ENCODE peak calls at places on chromosomes 13 and 19, in four cellular contexts. One of them, this sample, is unnamed.

GRCh38 chr13:48561461-48562224 is 28.8 kb upstream of the RCBTB2 start:
- DNase-seq in H1: no peak
- DNase-seq in HepG2: no peak
- DNase-seq in GM12878: no peak
- DNase-seq in this sample: no peak

GRCh38 chr13:39506559-39507390 is 96.2 kb downstream of the LHFPL6 start:
- DNase-seq in H1: no peak
- DNase-seq in HepG2: no peak
- DNase-seq in GM12878: no peak
- DNase-seq in this sample: no peak

GRCh38 chr19:54190942-54191670 is at the start of gene TSEN34:
- DNase-seq in H1: no peak
- DNase-seq in HepG2: peak; percentile 71
- DNase-seq in GM12878: no peak
- DNase-seq in this sample: peak; percentile 89

GRCh38 chr19:51971624-51972023 is 15.0 kb downstream of the ZNF350 start:
- DNase-seq in H1: no peak
- DNase-seq in HepG2: no peak
- DNase-seq in GM12878: no peak
- DNase-seq in this sample: peak; percentile 32

GRCh38 chr13:38686635-38687245 is at the start of gene FREM2:
- DNase-seq in H1: peak; percentile 91
- DNase-seq in HepG2: no peak
- DNase-seq in GM12878: no peak
- DNase-seq in this sample: no peak

GRCh38 chr19:15875075-15875474 is 22.8 kb downstream of the CYP4F2 start:
- DNase-seq in H1: no peak
- DNase-seq in HepG2: no peak
- DNase-seq in GM12878: no peak
- DNase-seq in this sample: no peak

GRCh38 chr13:75136151-75136550 is 345.8 kb downstream of the TBC1D4 start:
- DNase-seq in H1: no peak
- DNase-seq in HepG2: no peak
- DNase-seq in GM12878: no peak
- DNase-seq in this sample: no peak

GRCh38 chr19:19477705-19478383 is 37.5 kb downstream of the TSSK6 start:
- DNase-seq in H1: no peak
- DNase-seq in HepG2: no peak
- DNase-seq in GM12878: no peak
- DNase-seq in this sample: no peak

GRCh38 chr13:26914624-26915023 is 154.0 kb upstream of the GPR12 start:
- DNase-seq in H1: no peak
- DNase-seq in HepG2: no peak
- DNase-seq in GM12878: peak; percentile 9
- DNase-seq in this sample: no peak

GRCh38 chr19:42277821-42278809 is 9.1 kb downstream of the CIC start:
- DNase-seq in H1: no peak
- DNase-seq in HepG2: no peak
- DNase-seq in GM12878: no peak
- DNase-seq in this sample: no peak

GRCh38 chr19:6286676-6287075 is 6.9 kb upstream of the MLLT1 start:
- DNase-seq in H1: no peak
- DNase-seq in HepG2: no peak
- DNase-seq in GM12878: no peak
- DNase-seq in this sample: no peak

GRCh38 chr19:6241680-6242079 is 38.1 kb downstream of the MLLT1 start:
- DNase-seq in H1: no peak
- DNase-seq in HepG2: peak; percentile 88
- DNase-seq in GM12878: no peak
- DNase-seq in this sample: no peak

GRCh38 chr19:6692027-6692426 is 22.1 kb upstream of the TNFSF14 start:
- DNase-seq in H1: no peak
- DNase-seq in HepG2: no peak
- DNase-seq in GM12878: no peak
- DNase-seq in this sample: no peak

GRCh38 chr19:34231439-34231838 is 22.9 kb upstream of the GARRE1 start:
- DNase-seq in H1: no peak
- DNase-seq in HepG2: no peak
- DNase-seq in GM12878: no peak
- DNase-seq in this sample: no peak

GRCh38 chr19:11539495-11540365 is 1.1 kb downstream of the CNN1 start:
- DNase-seq in H1: no peak
- DNase-seq in HepG2: no peak
- DNase-seq in GM12878: no peak
- DNase-seq in this sample: peak; percentile 88

GRCh38 chr19:13026478-13026999 is 31.3 kb downstream of the NFIX start:
- DNase-seq in H1: no peak
- DNase-seq in HepG2: peak; percentile 96
- DNase-seq in GM12878: no peak
- DNase-seq in this sample: no peak

GRCh38 chr19:35107541-35107939 is 8.1 kb upstream of the FXYD3 start:
- DNase-seq in H1: no peak
- DNase-seq in HepG2: peak; percentile 90
- DNase-seq in GM12878: no peak
- DNase-seq in this sample: peak; percentile 80

GRCh38 chr13:111587249-111587648 is 266.8 kb downstream of the TEX29 start:
- DNase-seq in H1: no peak
- DNase-seq in HepG2: no peak
- DNase-seq in GM12878: no peak
- DNase-seq in this sample: no peak

GRCh38 chr19:480016-480855 is 16.1 kb upstream of the MADCAM1 start:
- DNase-seq in H1: no peak
- DNase-seq in HepG2: peak; percentile 63
- DNase-seq in GM12878: no peak
- DNase-seq in this sample: peak; percentile 81

GRCh38 chr19:32101206-32101605 is 244.2 kb upstream of the ZNF507 start:
- DNase-seq in H1: no peak
- DNase-seq in HepG2: no peak
- DNase-seq in GM12878: no peak
- DNase-seq in this sample: no peak

GRCh38 chr19:14410054-14410774 is 8.9 kb downstream of the DDX39A start:
- DNase-seq in H1: no peak
- DNase-seq in HepG2: no peak
- DNase-seq in GM12878: no peak
- DNase-seq in this sample: no peak

GRCh38 chr19:39166571-39167391 is 30.0 kb upstream of the NCCRP1 start:
- DNase-seq in H1: no peak
- DNase-seq in HepG2: peak; percentile 49
- DNase-seq in GM12878: no peak
- DNase-seq in this sample: no peak

GRCh38 chr13:80083097-80083429 is 257.9 kb downstream of the SPRY2 start:
- DNase-seq in H1: no peak
- DNase-seq in HepG2: no peak
- DNase-seq in GM12878: no peak
- DNase-seq in this sample: no peak

GRCh38 chr19:55283548-55284393 is at the start of gene BRSK1:
- DNase-seq in H1: no peak
- DNase-seq in HepG2: no peak
- DNase-seq in GM12878: no peak
- DNase-seq in this sample: peak; percentile 57

GRCh38 chr13:71867101-71867814 is at the start of gene DACH1:
- DNase-seq in H1: no peak
- DNase-seq in HepG2: peak; percentile 7
- DNase-seq in GM12878: no peak
- DNase-seq in this sample: peak; percentile 56

GRCh38 chr13:108690726-108691125 is 61.3 kb downstream of the MYO16 start:
- DNase-seq in H1: no peak
- DNase-seq in HepG2: no peak
- DNase-seq in GM12878: no peak
- DNase-seq in this sample: no peak

GRCh38 chr19:29837448-29837961 is 25.7 kb downstream of the CCNE1 start:
- DNase-seq in H1: no peak
- DNase-seq in HepG2: no peak
- DNase-seq in GM12878: peak; percentile 84
- DNase-seq in this sample: no peak
- TF ChIP-seq HDAC2 in H1: no peak
- TF ChIP-seq HDAC2 in HepG2: no peak
- TF ChIP-seq HDAC2 in GM12878: no peak
- TF ChIP-seq HDAC2 in this sample: no peak

GRCh38 chr13:101708115-101708514 is 255.6 kb downstream of the ITGBL1 start:
- DNase-seq in H1: no peak
- DNase-seq in HepG2: no peak
- DNase-seq in GM12878: no peak
- DNase-seq in this sample: no peak

GRCh38 chr13:101707659-101708058 is 255.2 kb downstream of the ITGBL1 start:
- DNase-seq in H1: no peak
- DNase-seq in HepG2: no peak
- DNase-seq in GM12878: no peak
- DNase-seq in this sample: no peak

GRCh38 chr13:101709952-101710351 is 257.5 kb downstream of the ITGBL1 start:
- DNase-seq in H1: no peak
- DNase-seq in HepG2: peak; percentile 45
- DNase-seq in GM12878: no peak
- DNase-seq in this sample: no peak

GRCh38 chr13:101703838-101704237 is 251.4 kb downstream of the ITGBL1 start:
- DNase-seq in H1: no peak
- DNase-seq in HepG2: no peak
- DNase-seq in GM12878: no peak
- DNase-seq in this sample: no peak

GRCh38 chr13:101706651-101707050 is 254.2 kb downstream of the ITGBL1 start:
- DNase-seq in H1: no peak
- DNase-seq in HepG2: peak; percentile 4
- DNase-seq in GM12878: no peak
- DNase-seq in this sample: no peak
- TF ChIP-seq CBX5 in H1: no peak
- TF ChIP-seq CBX5 in HepG2: no peak
- TF ChIP-seq CBX5 in GM12878: no peak
- TF ChIP-seq CBX5 in this sample: no peak

GRCh38 chr13:91311491-91311890 is 36.0 kb upstream of the MIR17HG start:
- DNase-seq in H1: no peak
- DNase-seq in HepG2: no peak
- DNase-seq in GM12878: no peak
- DNase-seq in this sample: no peak

GRCh38 chr13:91314888-91315287 is 32.6 kb upstream of the MIR17HG start:
- DNase-seq in H1: no peak
- DNase-seq in HepG2: no peak
- DNase-seq in GM12878: no peak
- DNase-seq in this sample: no peak

GRCh38 chr13:91313103-91313502 is 34.4 kb upstream of the MIR17HG start:
- DNase-seq in H1: no peak
- DNase-seq in HepG2: peak; percentile 22
- DNase-seq in GM12878: no peak
- DNase-seq in this sample: peak; percentile 65

GRCh38 chr13:91312324-91312723 is 35.2 kb upstream of the MIR17HG start:
- DNase-seq in H1: no peak
- DNase-seq in HepG2: no peak
- DNase-seq in GM12878: no peak
- DNase-seq in this sample: no peak

GRCh38 chr13:91313581-91313980 is 33.9 kb upstream of the MIR17HG start:
- DNase-seq in H1: no peak
- DNase-seq in HepG2: no peak
- DNase-seq in GM12878: no peak
- DNase-seq in this sample: no peak
- TF ChIP-seq HDAC2 in H1: no peak
- TF ChIP-seq HDAC2 in HepG2: no peak
- TF ChIP-seq HDAC2 in GM12878: no peak
- TF ChIP-seq HDAC2 in this sample: no peak

GRCh38 chr19:37929512-37929911 is 22.5 kb downstream of the SIPA1L3 start:
- DNase-seq in H1: no peak
- DNase-seq in HepG2: no peak
- DNase-seq in GM12878: no peak
- DNase-seq in this sample: no peak

GRCh38 chr19:37930416-37930815 is 23.4 kb downstream of the SIPA1L3 start:
- DNase-seq in H1: no peak
- DNase-seq in HepG2: peak; percentile 27
- DNase-seq in GM12878: no peak
- DNase-seq in this sample: no peak

GRCh38 chr19:37926711-37927110 is 19.7 kb downstream of the SIPA1L3 start:
- DNase-seq in H1: no peak
- DNase-seq in HepG2: no peak
- DNase-seq in GM12878: no peak
- DNase-seq in this sample: no peak

GRCh38 chr19:37926255-37926654 is 19.2 kb downstream of the SIPA1L3 start:
- DNase-seq in H1: no peak
- DNase-seq in HepG2: no peak
- DNase-seq in GM12878: no peak
- DNase-seq in this sample: no peak

DNA sequence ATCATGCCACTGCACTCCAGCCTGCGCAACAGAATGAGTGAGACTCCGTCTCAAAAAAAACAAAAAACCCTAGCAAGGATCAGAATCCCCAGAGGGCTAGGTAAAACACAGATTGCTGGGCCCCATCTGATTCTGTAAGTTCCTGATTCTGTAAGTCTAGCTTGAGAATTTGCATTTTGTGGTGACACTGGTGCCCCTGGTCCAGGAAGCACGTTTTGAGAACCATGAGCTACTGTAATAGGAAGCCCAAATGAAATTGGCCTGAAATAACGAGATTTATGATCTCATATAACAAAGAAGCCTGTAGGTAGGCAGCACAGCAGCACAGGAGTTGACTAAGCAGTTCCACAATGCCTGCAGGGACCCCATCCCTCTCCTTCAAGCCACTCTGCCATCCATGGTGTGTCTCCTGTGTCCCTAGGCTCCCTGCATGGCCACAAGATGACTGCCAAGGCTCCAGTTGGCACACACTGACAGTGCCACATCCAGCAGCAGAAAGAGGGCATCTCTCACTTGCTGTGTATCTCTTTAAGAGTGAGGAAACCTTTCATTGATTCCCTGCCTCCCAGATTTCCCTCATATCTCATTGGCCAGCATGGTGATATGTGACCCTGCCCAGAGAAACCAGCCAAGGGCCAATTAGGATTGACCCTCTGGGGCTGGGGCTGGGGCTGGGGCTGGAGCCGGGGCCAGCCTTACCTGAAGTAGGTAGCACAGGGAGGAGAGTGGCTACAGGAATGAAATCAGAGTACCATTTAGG is 21.7 kb downstream of the SIPA1L3 start:
- DNase-seq in H1: no peak
- DNase-seq in HepG2: no peak
- DNase-seq in GM12878: peak; percentile 90
- DNase-seq in this sample: no peak
- TF ChIP-seq CBX5 in H1: no peak
- TF ChIP-seq CBX5 in HepG2: no peak
- TF ChIP-seq CBX5 in GM12878: no peak
- TF ChIP-seq CBX5 in this sample: no peak

DNA sequence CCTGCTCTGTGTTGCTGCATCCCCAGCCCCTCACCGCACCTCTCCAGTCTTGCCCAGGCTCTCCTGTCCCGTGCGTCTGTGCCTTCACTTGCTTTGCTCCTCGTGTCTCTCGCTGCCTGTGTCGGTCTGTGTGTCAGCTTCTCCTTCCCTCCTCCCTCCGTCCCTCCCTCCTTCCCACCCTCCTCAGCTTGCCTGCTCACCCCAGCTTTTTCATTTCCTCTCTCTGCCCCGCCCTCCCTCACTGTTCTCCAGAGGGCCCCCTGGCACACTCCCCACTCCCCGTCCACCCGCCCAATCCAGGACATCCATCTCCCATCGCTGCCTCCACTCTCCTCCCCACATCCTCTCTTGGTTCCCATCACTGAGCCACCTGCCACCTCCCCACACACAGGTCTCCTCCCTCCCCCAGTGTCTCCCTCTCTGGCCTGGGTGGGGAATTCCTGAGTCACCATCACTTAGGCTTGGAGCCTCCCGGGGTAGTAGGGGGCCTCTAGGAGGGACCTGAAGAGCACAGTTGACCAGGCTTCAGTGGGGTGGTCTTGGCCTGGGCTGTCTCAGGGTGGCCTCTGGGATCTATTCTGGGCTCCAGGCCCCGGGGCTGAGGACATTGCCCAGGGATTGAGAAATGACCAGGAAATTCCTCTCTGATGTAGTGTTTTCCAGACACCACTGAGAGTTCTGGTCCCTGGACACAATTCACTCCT is at the start of gene PTGIR:
- DNase-seq in H1: no peak
- DNase-seq in HepG2: no peak
- DNase-seq in GM12878: no peak
- DNase-seq in this sample: peak; percentile 67
- TF ChIP-seq HDAC2 in H1: no peak
- TF ChIP-seq HDAC2 in HepG2: no peak
- TF ChIP-seq HDAC2 in GM12878: no peak
- TF ChIP-seq HDAC2 in this sample: peak; percentile 47

This sample was measured in K562.